ENCODE peak calls at places on chromosomes 5 and 9, in seven cellular contexts. One of them, this sample, is unnamed.

GRCh38 chr9:89639367-89639795 is 34.6 kb downstream of the GADD45G start:
- DNase-seq in endothelial cell: no peak
- DNase-seq in activated T-cell treated with anti-CD3 and anti-CD28 coated beads for 1 hour: no peak
- DNase-seq in progenitor cell of endocrine pancreas: no peak
- DNase-seq in GM18507: no peak
- DNase-seq in T-cell: no peak
- DNase-seq in A673: no peak
- DNase-seq in this sample: no peak

GRCh38 chr9:13513262-13513661 is 233.8 kb upstream of the MPDZ start:
- DNase-seq in T-cell: no peak
- DNase-seq in progenitor cell of endocrine pancreas: no peak
- DNase-seq in endothelial cell: no peak
- DNase-seq in GM18507: no peak
- DNase-seq in activated T-cell treated with anti-CD3 and anti-CD28 coated beads for 1 hour: no peak
- DNase-seq in A673: no peak
- DNase-seq in this sample: no peak

GRCh38 chr5:32531885-32532520 is 53.4 kb upstream of the SUB1 start:
- DNase-seq in progenitor cell of endocrine pancreas: no peak
- DNase-seq in T-cell: peak; percentile 29
- DNase-seq in activated T-cell treated with anti-CD3 and anti-CD28 coated beads for 1 hour: peak; percentile 35
- DNase-seq in GM18507: no peak
- DNase-seq in A673: peak; percentile 24
- DNase-seq in endothelial cell: no peak
- DNase-seq in this sample: no peak

GRCh38 chr9:83355024-83355444 is 183.2 kb downstream of the FRMD3 start:
- DNase-seq in GM18507: no peak
- DNase-seq in endothelial cell: no peak
- DNase-seq in T-cell: no peak
- DNase-seq in A673: no peak
- DNase-seq in activated T-cell treated with anti-CD3 and anti-CD28 coated beads for 1 hour: no peak
- DNase-seq in progenitor cell of endocrine pancreas: no peak
- DNase-seq in this sample: no peak

GRCh38 chr9:83185517-83186192 is 122.7 kb upstream of the RASEF start:
- DNase-seq in progenitor cell of endocrine pancreas: no peak
- DNase-seq in A673: no peak
- DNase-seq in endothelial cell: no peak
- DNase-seq in GM18507: no peak
- DNase-seq in activated T-cell treated with anti-CD3 and anti-CD28 coated beads for 1 hour: no peak
- DNase-seq in T-cell: no peak
- DNase-seq in this sample: no peak

GRCh38 chr9:76500056-76500455 is 41.1 kb downstream of the GCNT1 start:
- DNase-seq in activated T-cell treated with anti-CD3 and anti-CD28 coated beads for 1 hour: no peak
- DNase-seq in A673: no peak
- DNase-seq in endothelial cell: no peak
- DNase-seq in GM18507: no peak
- DNase-seq in T-cell: no peak
- DNase-seq in progenitor cell of endocrine pancreas: no peak
- DNase-seq in this sample: no peak

GRCh38 chr5:343461-344401 is 22.2 kb downstream of the AHRR start:
- DNase-seq in activated T-cell treated with anti-CD3 and anti-CD28 coated beads for 1 hour: peak; percentile 23
- DNase-seq in endothelial cell: peak; percentile 57
- DNase-seq in T-cell: peak; percentile 45
- DNase-seq in progenitor cell of endocrine pancreas: no peak
- DNase-seq in GM18507: no peak
- DNase-seq in A673: peak; percentile 80
- DNase-seq in this sample: no peak

GRCh38 chr9:14616188-14616982 is 76.8 kb downstream of the ZDHHC21 start:
- DNase-seq in T-cell: no peak
- DNase-seq in GM18507: no peak
- DNase-seq in A673: peak; percentile 70
- DNase-seq in activated T-cell treated with anti-CD3 and anti-CD28 coated beads for 1 hour: no peak
- DNase-seq in endothelial cell: no peak
- DNase-seq in progenitor cell of endocrine pancreas: no peak
- DNase-seq in this sample: peak; percentile 4